ENCODE peak calls at places on chromosome 5, in four cellular contexts. J, G, R and L are unnamed samples.

GRCh38 chr5:136563489-136563888 is 198.1 kb upstream of the TRPC7 start:
- DNase-seq in J (no peak), G (no peak), R (no peak), L (no peak)

GRCh38 chr5:14504816-14505215 is 76.8 kb upstream of the OTULINL start:
- DNase-seq in R (no peak), G (no peak), J (no peak), L (no peak)

GRCh38 chr5:11672385-11673085 is 231.7 kb downstream of the CTNND2 start:
- DNase-seq in J (no peak), G (no peak), R (no peak), L (no peak)

GRCh38 chr5:54159837-54160215 is 150.5 kb downstream of the ARL15 start:
- DNase-seq in G (no peak), R (no peak), J (no peak), L (no peak)

GRCh38 chr5:89942171-89942570 is 467.4 kb downstream of the CETN3 start:
- DNase-seq in J (no peak), R (no peak), G (no peak), L (no peak)

GRCh38 chr5:72383280-72384205 is 63.4 kb downstream of the PTCD2 start:
- DNase-seq in G (no peak), J (no peak), R (no peak), L (peak)

GRCh38 chr5:170597109-170597741 is 93.4 kb downstream of the KCNIP1 start:
- DNase-seq in J (peak), R (no peak), G (no peak), L (peak)

GRCh38 chr5:54624671-54625583 is 107.4 kb downstream of the SNX18 start:
- DNase-seq in R (no peak), J (no peak), G (no peak), L (no peak)

DNA sequence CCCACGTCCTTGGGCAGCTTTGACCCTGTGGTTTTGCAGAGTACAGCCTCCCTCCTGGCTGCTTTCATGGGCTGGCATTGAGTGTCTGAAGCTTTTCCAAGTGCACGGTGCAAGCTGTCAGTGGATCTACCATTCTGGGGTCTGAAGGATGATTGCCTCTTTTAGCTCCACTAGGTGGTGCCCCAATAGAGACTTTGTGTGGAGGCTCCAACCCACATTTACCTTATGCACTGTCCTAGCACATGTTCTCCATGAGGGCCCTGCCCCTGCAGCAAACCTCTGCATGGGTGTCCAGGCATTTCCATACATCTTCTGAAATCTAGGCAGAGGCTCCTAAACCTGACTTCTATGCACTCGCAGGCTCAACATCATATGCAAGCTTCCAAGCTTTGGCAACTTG is 644.2 kb upstream of the CDH9 start:
- DNase-seq in G (no peak), R (no peak), J (no peak), L (no peak)
- TF ChIP-seq CTCF in G (no peak), R (no peak), J (no peak), L (no peak)

DNA sequence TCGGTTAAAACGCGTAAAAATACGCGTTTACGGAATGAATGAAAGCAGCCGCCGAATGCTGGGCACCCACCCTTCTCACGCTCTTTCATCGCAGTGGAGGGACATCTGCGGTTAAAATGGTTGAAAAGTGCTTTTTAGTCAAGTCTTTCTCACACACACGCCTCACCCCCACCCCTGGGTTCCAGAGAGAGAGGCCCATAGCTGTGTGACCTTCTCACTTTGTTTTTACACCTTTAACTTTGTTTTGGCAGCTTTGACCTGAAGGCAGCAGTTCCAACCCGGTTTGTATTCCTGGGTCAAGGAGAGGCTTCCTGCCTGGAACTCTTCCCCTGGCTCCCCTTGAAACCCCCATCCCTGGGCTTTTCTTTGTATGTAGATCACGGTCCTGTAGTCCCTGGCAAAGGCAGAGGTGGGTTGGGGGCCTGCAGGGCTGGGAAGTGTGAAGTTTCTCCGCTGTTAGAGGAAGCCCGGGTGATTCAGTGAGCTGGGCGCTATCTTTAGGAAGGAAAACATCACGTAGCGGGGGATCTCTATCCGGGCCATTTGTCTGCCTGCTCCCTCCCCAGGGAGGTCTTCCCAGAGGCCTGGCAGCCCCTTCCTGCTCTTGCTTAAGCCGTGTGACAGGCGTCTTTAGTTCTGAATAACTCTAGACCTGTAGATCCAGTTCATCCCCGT is 29.6 kb downstream of the SPRY4 start:
- DNase-seq in J (no peak), G (no peak), R (no peak), L (no peak)
- H3K4me3 ChIP-seq in J (no peak), G (no peak), R (no peak), L (no peak)

GRCh38 chr5:98308960-98309359 is 464.5 kb upstream of the RGMB start:
- DNase-seq in R (no peak), J (no peak), G (no peak), L (no peak)

GRCh38 chr5:98307811-98308210 is 465.7 kb upstream of the RGMB start:
- DNase-seq in J (no peak), R (no peak), G (no peak), L (no peak)

GRCh38 chr5:98314262-98314661 is 459.2 kb upstream of the RGMB start:
- DNase-seq in G (no peak), J (peak), R (no peak), L (no peak)

GRCh38 chr5:98308231-98308630 is 465.2 kb upstream of the RGMB start:
- DNase-seq in J (no peak), G (no peak), R (no peak), L (no peak)

GRCh38 chr5:98309785-98310566 is 463.5 kb upstream of the RGMB start:
- DNase-seq in J (peak), G (no peak), R (no peak), L (peak)
- TF ChIP-seq CTCF in J (no peak), G (no peak), R (no peak), L (no peak)

GRCh38 chr5:150300496-150301169 is 2.1 kb downstream of the ARSI start:
- DNase-seq in J (no peak), R (no peak), G (no peak), L (no peak)
- H3K4me3 ChIP-seq in J (no peak), R (no peak), G (no peak), L (no peak)

GRCh38 chr5:175797521-175798038 is 73.8 kb upstream of the CPLX2 start:
- DNase-seq in G (no peak), R (no peak), J (no peak), L (no peak)
- TF ChIP-seq CTCF in G (no peak), R (no peak), J (no peak), L (no peak)

GRCh38 chr5:177004961-177005360 is 1.6 kb downstream of the UIMC1 start:
- DNase-seq in R (no peak), G (no peak), J (no peak), L (no peak)
- H3K4me3 ChIP-seq in R (peak), G (no peak), J (peak), L (peak)

GRCh38 chr5:56270058-56270457 is 36.9 kb upstream of the ANKRD55 start:
- DNase-seq in G (no peak), J (no peak), R (no peak), L (no peak)
- TF ChIP-seq CTCF in G (no peak), J (no peak), R (no peak), L (no peak)

DNA sequence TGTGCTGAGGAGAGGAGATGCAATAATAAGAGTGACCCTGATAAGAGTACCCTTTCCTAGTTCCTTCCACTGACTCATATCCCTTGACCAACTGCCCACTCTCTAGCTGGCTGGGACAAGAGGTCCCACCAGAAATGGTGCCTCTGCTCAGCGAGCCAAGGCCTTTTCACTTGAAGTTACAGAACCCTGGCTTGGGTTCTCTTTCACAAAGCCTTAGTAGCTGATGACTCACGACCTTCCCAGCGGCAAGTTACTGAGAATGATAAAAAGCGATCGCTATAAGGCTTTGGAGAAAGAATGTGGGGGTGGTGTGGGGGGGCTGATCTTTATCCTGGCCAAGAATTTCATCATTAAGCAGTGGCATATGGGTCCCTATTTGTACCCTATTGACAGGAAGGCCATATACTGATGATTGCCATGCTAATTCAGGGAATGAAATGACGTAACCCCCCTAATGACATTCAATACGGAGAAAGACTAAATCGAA is 90.3 kb downstream of the FBXO38 start:
- DNase-seq in J (no peak), R (peak), G (no peak), L (no peak)
- H3K4me3 ChIP-seq in J (no peak), R (no peak), G (no peak), L (no peak)